ENCODE peak calls at places on chromosome 15, in nine cellular contexts. T, N, Q, I, D, O, X, F and M are unnamed samples.

GRCh38 chr15:70762469-70763119 is 764 bp downstream of the UACA start:
- DNase-seq in T (peak), N (peak), Q (no peak), I (no peak), D (no peak), O (peak), X (no peak), F (no peak), M (no peak)

GRCh38 chr15:82952156-82953081 is at the start of gene HOMER2:
- DNase-seq in T (no peak), N (peak), Q (no peak), I (no peak), D (no peak), O (no peak), X (peak), F (no peak), M (peak)

GRCh38 chr15:75761446-75762356 is 49.1 kb upstream of the CSPG4 start:
- DNase-seq in T (no peak), N (no peak), Q (no peak), I (peak), D (no peak), O (no peak), X (no peak), F (no peak), M (no peak)

GRCh38 chr15:68620721-68621528 is 42.1 kb downstream of the CORO2B start:
- DNase-seq in T (peak), N (peak), Q (no peak), I (no peak), D (no peak), O (no peak), X (peak), F (no peak), M (peak)

GRCh38 chr15:78216276-78217229 is 17.8 kb downstream of the ACSBG1 start:
- DNase-seq in T (no peak), N (peak), Q (no peak), I (no peak), D (no peak), O (no peak), X (peak), F (no peak), M (peak)

GRCh38 chr15:25136119-25136518 is 181.3 kb downstream of the SNRPN start:
- DNase-seq in T (no peak), N (no peak), Q (peak), I (peak), D (no peak), O (no peak), X (no peak), F (no peak), M (no peak)

GRCh38 chr15:39411102-39411989 is 169.5 kb upstream of the THBS1 start:
- DNase-seq in T (no peak), N (no peak), Q (no peak), I (peak), D (no peak), O (no peak), X (no peak), F (no peak), M (no peak)

GRCh38 chr15:20345401-20345958 is 196.1 kb downstream of the GOLGA6L6 start:
- DNase-seq in T (no peak), N (no peak), Q (no peak), I (no peak), D (no peak), O (no peak), X (no peak), F (no peak), M (peak)

GRCh38 chr15:45471151-45471550 is 51.4 kb downstream of the SLC30A4 start:
- DNase-seq in T (no peak), N (no peak), Q (no peak), I (no peak), D (no peak), O (no peak), X (no peak), F (no peak), M (no peak)

GRCh38 chr15:78850926-78851600 is 21.6 kb upstream of the MORF4L1 start:
- DNase-seq in T (no peak), N (no peak), Q (no peak), I (no peak), D (no peak), O (no peak), X (peak), F (no peak), M (no peak)

GRCh38 chr15:40398413-40398873 is 7.2 kb upstream of the IVD start:
- DNase-seq in T (no peak), N (no peak), Q (peak), I (no peak), D (no peak), O (no peak), X (peak), F (no peak), M (no peak)